ENCODE peak calls at places on chromosomes 7 and 10, in nine cellular contexts. W is endothelial cell, Y is HFF-Myc, X is A549, Z is lower leg skin, D is fibroblast of lung, B is WTC11, I is adrenal gland, E is fibroblast of villous mesenchyme. U is an unnamed sample.

GRCh38 chr7:84939442-84939841 is 247.4 kb downstream of the SEMA3D start:
- DNase-seq in E (no peak), Y (no peak), Z (no peak), I (no peak), D (no peak), W (no peak), X (no peak), B (no peak), U (no peak)

GRCh38 chr10:47016564-47016963 is 105.3 kb downstream of the PTPN20 start:
- DNase-seq in E (no peak), D (no peak), Z (no peak), Y (no peak), I (no peak), B (no peak), X (no peak), W (no peak), U (no peak)

GRCh38 chr7:140484479-140484878 is 5.2 kb upstream of the MKRN1 start:
- DNase-seq in I (no peak), X (no peak), E (no peak), Z (no peak), D (no peak), B (no peak), Y (no peak), W (no peak), U (no peak)

GRCh38 chr7:98230746-98231471 is 19.7 kb downstream of the BHLHA15 start:
- DNase-seq in I (no peak), Z (no peak), W (no peak), Y (no peak), D (no peak), E (no peak), B (no peak), X (no peak), U (no peak)

GRCh38 chr10:11468126-11468742 is 143.2 kb downstream of the USP6NL start:
- DNase-seq in D (peak; percentile 77), Y (no peak), X (no peak), Z (no peak), E (no peak), W (no peak), I (no peak), B (no peak), U (no peak)

GRCh38 chr7:134669845-134670373 is 23.3 kb downstream of the BPGM start:
- DNase-seq in D (peak; percentile 94), W (peak; percentile 59), B (no peak), X (peak; percentile 72), Y (peak; percentile 84), Z (no peak), E (peak; percentile 90), I (peak; percentile 30), U (peak; percentile 48)

GRCh38 chr7:112283382-112283910 is 77.0 kb downstream of the ZNF277 start:
- DNase-seq in Y (no peak), I (no peak), E (no peak), B (no peak), X (no peak), W (no peak), Z (no peak), D (no peak), U (no peak)

GRCh38 chr10:100027416-100027815 is 17.7 kb upstream of the DNMBP start:
- DNase-seq in W (no peak), B (no peak), D (no peak), X (no peak), Y (no peak), Z (no peak), I (no peak), E (no peak), U (no peak)

GRCh38 chr10:104028146-104028545 is 57.5 kb downstream of the COL17A1 start:
- DNase-seq in I (no peak), Z (no peak), W (peak; percentile 38), Y (no peak), B (peak; percentile 52), D (peak; percentile 8), E (no peak), X (peak; percentile 58), U (no peak)

GRCh38 chr10:101453318-101453717 is 99.4 kb downstream of the BTRC start:
- DNase-seq in Y (no peak), E (peak; percentile 59), D (no peak), I (no peak), Z (no peak), B (no peak), W (no peak), X (no peak), U (no peak)

GRCh38 chr7:115217373-115217772 is 295.5 kb downstream of the MDFIC start:
- DNase-seq in E (no peak), X (no peak), Z (no peak), B (no peak), Y (no peak), D (no peak), I (no peak), W (no peak), U (no peak)

GRCh38 chr7:99631311-99632109 is 14.8 kb downstream of the ZSCAN25 start:
- DNase-seq in E (peak; percentile 28), W (no peak), I (peak; percentile 24), X (peak; percentile 48), B (peak; percentile 42), Y (no peak), Z (no peak), D (peak; percentile 9), U (no peak)

GRCh38 chr10:96275685-96276418 is 4.5 kb upstream of the BLNK start:
- DNase-seq in Z (peak; percentile 37), E (no peak), D (no peak), X (no peak), B (no peak), W (no peak), I (no peak), Y (no peak), U (no peak)

GRCh38 chr10:67609996-67610793 is 85.8 kb downstream of the CTNNA3 start:
- DNase-seq in Z (no peak), Y (no peak), E (no peak), W (no peak), D (peak; percentile 87), I (no peak), X (no peak), B (no peak), U (no peak)

GRCh38 chr7:158473238-158473637 is 114.4 kb downstream of the PTPRN2 start:
- DNase-seq in W (no peak), Z (no peak), I (no peak), D (no peak), X (no peak), B (no peak), Y (no peak), E (no peak), U (no peak)

GRCh38 chr10:112950714-112951348 is 784 bp downstream of the TCF7L2 start:
- DNase-seq in Y (no peak), E (peak; percentile 55), B (peak; percentile 21), I (peak; percentile 50), X (no peak), D (peak; percentile 43), Z (no peak), W (peak; percentile 38), U (no peak)

GRCh38 chr7:85090138-85090537 is 96.7 kb downstream of the SEMA3D start:
- DNase-seq in E (no peak), Z (no peak), Y (no peak), W (no peak), B (no peak), D (no peak), I (no peak), X (no peak), U (no peak)

DNA sequence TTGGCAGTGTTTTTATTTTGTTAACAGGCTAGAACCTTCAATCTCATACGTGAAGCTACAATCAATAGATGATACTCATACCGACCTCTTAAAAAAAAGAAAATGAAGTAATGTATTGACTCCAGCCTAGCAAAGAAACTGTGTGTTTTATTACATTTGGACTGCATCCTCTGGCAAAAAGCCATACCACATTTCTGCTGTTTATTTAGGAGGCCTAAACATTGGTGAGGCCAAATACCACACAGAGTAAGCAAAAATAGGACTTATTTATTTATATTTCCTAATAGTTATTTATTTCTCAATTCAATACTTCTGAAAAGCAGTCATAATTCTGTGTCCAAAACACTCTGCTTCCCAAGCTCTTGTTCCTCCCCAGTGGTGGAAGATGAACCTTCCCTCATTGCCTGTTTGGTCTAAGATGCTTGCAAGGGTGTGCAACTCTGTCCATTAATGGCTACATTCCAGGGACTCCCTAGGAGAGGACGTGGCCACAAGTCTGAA is 398.8 kb upstream of the KLF6 start:
- DNase-seq in X (no peak), E (peak; percentile 97), Y (no peak), B (no peak), I (no peak), D (peak; percentile 28), Z (no peak), W (no peak), U (peak; percentile 77)
- TF ChIP-seq CTCF in X (no peak), E (peak; percentile 22), Y (no peak), B (no peak), I (no peak), D (no peak), Z (no peak), W (no peak), U (peak; percentile 24)

GRCh38 chr7:1448958-1449357 is 10.3 kb downstream of the MICALL2 start:
- DNase-seq in E (no peak), Z (no peak), D (no peak), Y (no peak), B (no peak), X (no peak), I (no peak), W (no peak), U (no peak)
- TF ChIP-seq CTCF in E (no peak), Z (no peak), D (no peak), Y (peak; percentile 4), B (no peak), X (no peak), I (no peak), W (no peak), U (no peak)

DNA sequence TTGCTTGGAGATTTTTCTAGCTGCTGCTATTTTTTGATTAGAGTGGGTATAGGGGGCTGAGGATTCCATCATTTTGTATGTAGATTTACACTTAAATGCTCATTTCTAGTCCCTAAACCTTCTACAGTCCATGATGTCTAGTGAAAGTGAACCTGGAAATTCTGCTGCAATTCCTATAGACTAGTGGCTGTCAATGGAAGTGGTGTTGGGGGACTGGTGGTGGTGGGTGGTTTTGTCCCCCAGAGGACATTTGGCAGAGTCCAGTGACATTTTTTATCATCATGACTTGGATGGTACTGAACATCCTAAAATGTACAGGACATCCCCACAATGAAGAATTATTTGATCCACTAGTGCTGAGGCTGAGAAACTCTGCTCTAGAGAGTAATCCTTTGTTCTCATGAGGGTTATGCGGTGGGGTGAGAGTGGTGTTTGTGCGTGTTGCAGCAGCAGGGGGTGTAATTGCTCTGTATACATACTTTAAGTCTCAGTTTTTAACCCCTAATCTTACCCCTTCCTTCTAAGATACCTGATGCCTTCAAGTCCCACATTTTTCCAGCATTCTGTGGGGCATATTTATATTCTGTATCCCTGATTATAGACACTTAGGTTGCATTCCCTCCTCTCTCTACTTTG is 35.0 kb downstream of the KIF11 start:
- DNase-seq in E (no peak), Z (no peak), Y (no peak), X (no peak), W (no peak), D (no peak), I (no peak), B (no peak), U (no peak)
- TF ChIP-seq CTCF in E (no peak), Z (no peak), Y (no peak), X (no peak), W (no peak), D (no peak), I (no peak), B (no peak), U (no peak)

DNA sequence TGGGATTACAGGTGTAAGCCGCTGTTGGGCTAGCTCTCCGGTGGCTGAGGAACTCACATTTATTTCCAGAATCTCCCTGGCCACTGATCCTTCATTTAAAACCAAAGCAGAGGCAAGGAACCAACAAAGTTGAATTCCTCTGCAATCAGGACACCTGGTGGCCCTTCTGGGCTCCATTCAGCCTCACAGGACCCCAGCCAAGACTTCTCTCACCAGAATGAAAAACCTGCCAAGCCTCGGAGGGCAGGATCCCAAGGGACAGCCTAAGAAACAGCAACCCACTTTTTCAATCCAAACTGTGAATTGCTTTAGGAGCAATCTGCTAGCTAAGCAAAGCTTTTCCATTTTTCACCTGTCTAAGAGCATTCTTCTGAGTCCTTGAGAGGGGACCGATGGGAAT is 34.6 kb downstream of the OAT start:
- DNase-seq in B (no peak), E (no peak), X (no peak), Z (no peak), W (no peak), Y (no peak), I (no peak), D (no peak), U (no peak)
- TF ChIP-seq CTCF in B (no peak), E (peak; percentile 3), X (no peak), Z (no peak), W (no peak), Y (no peak), I (no peak), D (no peak), U (peak; percentile 2)